ENCODE peak calls at places on chromosome X, in ten cellular contexts. O, V, Z, L, F, W, A, C, D and B are unnamed samples.

GRCh38 chrX:15206306-15206705 is 63.6 kb downstream of the ASB9 start:
- DNase-seq in O (no peak), D (no peak), L (no peak), A (no peak), C (peak), F (no peak), Z (no peak), V (peak), W (no peak), B (peak)

GRCh38 chrX:101658661-101659477 is 781 bp downstream of the ARMCX2 start:
- DNase-seq in A (peak), O (peak), L (peak), W (peak), Z (peak), D (no peak), C (no peak), V (peak), F (no peak), B (peak)

GRCh38 chrX:11665144-11666040 is at the start of gene ARHGAP6:
- DNase-seq in C (no peak), D (no peak), Z (no peak), L (no peak), O (no peak), W (peak), V (no peak), F (no peak), A (no peak), B (peak)

GRCh38 chrX:43618376-43619205 is 37.5 kb upstream of the MAOA start:
- DNase-seq in V (peak), O (no peak), D (no peak), Z (no peak), F (no peak), L (no peak), W (no peak), A (no peak), C (no peak), B (no peak)

GRCh38 chrX:1784773-1785172 is 169.9 kb downstream of the ASMT start:
- DNase-seq in D (no peak), F (no peak), C (no peak), L (no peak), V (no peak), O (no peak), A (no peak), W (no peak), Z (no peak), B (no peak)

GRCh38 chrX:22032084-22032483 is at the start of gene PHEX:
- DNase-seq in W (no peak), Z (no peak), L (no peak), D (no peak), F (no peak), O (no peak), V (no peak), A (no peak), C (no peak), B (no peak)

GRCh38 chrX:123909498-123909897 is 49.6 kb downstream of the XIAP start:
- DNase-seq in L (no peak), C (no peak), A (no peak), W (peak), F (no peak), Z (no peak), D (no peak), O (no peak), V (no peak), B (no peak)

GRCh38 chrX:38929966-38930421 is 128.7 kb downstream of the MID1IP1 start:
- DNase-seq in Z (no peak), V (no peak), D (no peak), C (no peak), A (no peak), O (no peak), L (no peak), F (peak), W (no peak), B (no peak)

GRCh38 chrX:67781132-67781531 is 237.3 kb downstream of the AR start:
- DNase-seq in F (no peak), V (no peak), W (no peak), A (peak), D (no peak), Z (no peak), L (no peak), C (no peak), O (no peak), B (peak)

GRCh38 chrX:44306336-44306735 is 37.1 kb downstream of the EFHC2 start:
- DNase-seq in W (peak), D (no peak), A (no peak), C (no peak), O (no peak), V (peak), L (no peak), Z (no peak), F (no peak), B (peak)

GRCh38 chrX:118261136-118261535 is 84.8 kb upstream of the WDR44 start:
- DNase-seq in O (no peak), Z (no peak), V (no peak), D (no peak), W (no peak), L (no peak), F (no peak), A (no peak), C (no peak), B (peak)

GRCh38 chrX:130772313-130773140 is 130.5 kb downstream of the ENOX2 start:
- DNase-seq in C (no peak), A (no peak), W (peak), V (no peak), L (no peak), F (peak), O (no peak), D (no peak), Z (no peak), B (no peak)

GRCh38 chrX:101163166-101163565 is 56.4 kb upstream of the DRP2 start:
- DNase-seq in F (no peak), O (no peak), W (no peak), L (no peak), A (no peak), D (no peak), Z (no peak), V (no peak), C (no peak), B (no peak)

GRCh38 chrX:34918091-34918736 is 24.4 kb upstream of the FAM47B start:
- DNase-seq in Z (no peak), O (no peak), L (no peak), W (peak), F (no peak), V (no peak), D (no peak), A (peak), C (no peak), B (no peak)

GRCh38 chrX:14062524-14062923 is 32.8 kb upstream of the GEMIN8 start:
- DNase-seq in C (no peak), F (no peak), Z (no peak), L (no peak), A (no peak), O (no peak), W (no peak), V (no peak), D (no peak), B (no peak)

GRCh38 chrX:153457827-153458466 is 12.1 kb upstream of the TREX2 start:
- DNase-seq in D (no peak), Z (no peak), F (no peak), W (no peak), O (no peak), A (no peak), C (no peak), L (no peak), V (no peak), B (no peak)

GRCh38 chrX:101759000-101759399 is 99.3 kb upstream of the ARMCX2 start:
- DNase-seq in V (peak), A (peak), C (peak), Z (no peak), W (peak), D (no peak), L (peak), O (peak), F (peak), B (peak)

GRCh38 chrX:126170715-126171114 is 4.6 kb upstream of the DCAF12L2 start:
- DNase-seq in L (no peak), O (no peak), C (no peak), F (no peak), W (no peak), A (no peak), D (no peak), V (no peak), Z (no peak), B (no peak)

GRCh38 chrX:141220342-141221008 is 21.8 kb downstream of the SPANXC start:
- DNase-seq in Z (no peak), O (no peak), V (no peak), L (no peak), A (no peak), W (peak), D (no peak), C (peak), F (peak), B (peak)

GRCh38 chrX:69016220-69016941 is 148.9 kb downstream of the PJA1 start:
- DNase-seq in A (no peak), L (no peak), F (no peak), C (no peak), O (no peak), W (no peak), V (peak), Z (no peak), D (no peak), B (no peak)

GRCh38 chrX:115898382-115899001 is 272.1 kb upstream of the AGTR2 start:
- DNase-seq in W (no peak), L (no peak), Z (no peak), C (no peak), A (no peak), F (no peak), O (peak), D (no peak), V (peak), B (peak)

GRCh38 chrX:130118396-130118795 is 8.1 kb upstream of the ELF4 start:
- DNase-seq in C (no peak), F (no peak), O (peak), D (no peak), W (peak), A (no peak), V (no peak), L (no peak), Z (no peak), B (no peak)

GRCh38 chrX:154516655-154517100 is 646 bp upstream of the FAM3A start:
- DNase-seq in W (peak), L (no peak), V (peak), C (no peak), O (no peak), F (no peak), D (no peak), Z (no peak), A (peak), B (peak)

GRCh38 chrX:100599456-100599855 is 14.7 kb downstream of the TNMD start:
- DNase-seq in O (no peak), Z (no peak), L (no peak), F (no peak), C (no peak), V (no peak), D (no peak), W (no peak), A (no peak), B (no peak)

GRCh38 chrX:77793950-77794349 is 7.9 kb upstream of the ATRX start:
- DNase-seq in O (no peak), W (no peak), F (no peak), Z (no peak), A (no peak), D (no peak), L (no peak), C (no peak), V (no peak), B (no peak)

GRCh38 chrX:30618160-30618765 is 35.0 kb upstream of the GK start:
- DNase-seq in C (no peak), V (no peak), L (no peak), Z (no peak), W (peak), A (no peak), D (no peak), O (no peak), F (no peak), B (no peak)

GRCh38 chrX:152896450-152896849 is 1.4 kb upstream of the ZNF185 start:
- DNase-seq in D (no peak), A (no peak), V (no peak), F (no peak), C (no peak), W (no peak), O (no peak), L (no peak), Z (no peak), B (no peak)